ENCODE peak calls at places on chromosomes 13 and 19, in eight cellular contexts. Q is BJ; P is EL; F is A673; Z is activated naive CD8-positive, alpha-beta T cell treated with anti-CD3 and anti-CD28 coated beads, Interleukin-2, amount 50 U/mL, for 16 hours; U is sciatic nerve; R is activated gamma-delta T cell treated with anti-CD3 and anti-CD28 coated beads, Interleukin-2, amount 50 U/mL, for 16 hours; S is effector memory CD4-positive, alpha-beta T cell. J is an unnamed sample.

GRCh38 chr13:110702089-110702488 is 3.8 kb downstream of the CARS2 start:
- DNase-seq in Z (no peak), S (no peak), U (no peak), P (no peak), F (no peak), Q (no peak), R (no peak), J (no peak)

GRCh38 chr13:111037838-111038397 is 77.2 kb upstream of the ARHGEF7 start:
- DNase-seq in U (no peak), Z (no peak), S (no peak), F (no peak), R (no peak), P (no peak), Q (no peak), J (no peak)

GRCh38 chr13:94352057-94352456 is 127.4 kb downstream of the DCT start:
- DNase-seq in Q (no peak), Z (no peak), R (no peak), U (no peak), S (no peak), F (no peak), P (peak), J (no peak)

GRCh38 chr13:112704634-112705145 is 14.9 kb downstream of the ATP11A start:
- DNase-seq in S (no peak), P (no peak), R (no peak), Q (no peak), Z (no peak), F (no peak), U (no peak), J (no peak)

GRCh38 chr19:49559928-49560327 is 20.4 kb downstream of the NOSIP start:
- DNase-seq in P (no peak), R (no peak), Z (no peak), Q (no peak), S (no peak), F (no peak), U (no peak), J (no peak)

GRCh38 chr19:30719991-30720329 is 347.8 kb downstream of the ZNF536 start:
- DNase-seq in U (no peak), Z (no peak), F (peak), Q (no peak), P (peak), R (no peak), S (no peak), J (no peak)

GRCh38 chr13:99981115-99982020 is at the start of gene ZIC2:
- DNase-seq in P (peak), S (no peak), F (peak), R (no peak), Q (no peak), Z (no peak), U (no peak), J (no peak)

GRCh38 chr13:30364876-30365275 is 57.4 kb upstream of the UBE2L5 start:
- DNase-seq in Z (no peak), S (no peak), R (no peak), Q (no peak), F (peak), P (peak), U (no peak), J (no peak)

GRCh38 chr19:39038098-39038497 is 5.7 kb upstream of the FBXO27 start:
- DNase-seq in R (no peak), U (no peak), Z (no peak), F (peak), P (peak), Q (no peak), S (no peak), J (no peak)